ENCODE peak calls at places on chromosomes 6 and 20, in six cellular contexts. S is cardiac muscle cell, N is hepatocyte, R is AG09319, B is GM23338, F is neural crest cell. G is an unnamed sample.

GRCh38 chr6:152416652-152417051 is 220.5 kb downstream of the SYNE1 start:
- DNase-seq in R (no peak), B (no peak), S (no peak), F (no peak), N (no peak), G (no peak)

GRCh38 chr20:23314714-23315498 is 35.7 kb upstream of the NXT1 start:
- DNase-seq in F (no peak), B (no peak), R (no peak), N (no peak), S (no peak), G (no peak)

GRCh38 chr20:32582659-32583580 is 2.2 kb downstream of the NOL4L start:
- DNase-seq in R (no peak), N (peak; percentile 87), S (peak; percentile 49), B (peak; percentile 82), F (peak; percentile 65), G (no peak)

GRCh38 chr6:110352603-110353303 is 5.4 kb downstream of the METTL24 start:
- DNase-seq in F (no peak), R (no peak), S (peak; percentile 61), N (no peak), B (no peak), G (no peak)

GRCh38 chr20:61295726-61296628 is 43.9 kb downstream of the CDH4 start:
- DNase-seq in F (no peak), R (no peak), B (no peak), N (no peak), S (no peak), G (no peak)

GRCh38 chr20:50487397-50487796 is 22.8 kb upstream of the PTPN1 start:
- DNase-seq in S (no peak), R (no peak), N (no peak), B (no peak), F (no peak), G (no peak)

GRCh38 chr6:22877946-22878705 is 308.8 kb downstream of the HDGFL1 start:
- DNase-seq in N (no peak), R (peak; percentile 56), F (no peak), S (peak; percentile 92), B (peak; percentile 88), G (no peak)

GRCh38 chr20:24027229-24027628 is 38.6 kb upstream of the GGTLC1 start:
- DNase-seq in F (no peak), R (no peak), B (no peak), N (no peak), S (peak; percentile 76), G (no peak)

GRCh38 chr6:100663219-100663863 is 198.6 kb upstream of the SIM1 start:
- DNase-seq in S (peak; percentile 88), F (no peak), N (peak; percentile 8), B (no peak), R (peak; percentile 24), G (no peak)

GRCh38 chr20:17902531-17903083 is 66.0 kb downstream of the SNX5 start:
- DNase-seq in F (no peak), N (no peak), S (no peak), R (no peak), B (no peak), G (no peak)

GRCh38 chr20:22509090-22509938 is 75.1 kb downstream of the FOXA2 start:
- DNase-seq in R (no peak), S (no peak), N (no peak), B (no peak), F (no peak), G (no peak)

GRCh38 chr6:166257911-166258318 is 50.3 kb downstream of the PRR18 start:
- DNase-seq in F (no peak), N (no peak), B (no peak), R (no peak), S (no peak), G (no peak)

GRCh38 chr6:21739838-21740237 is 146.3 kb downstream of the SOX4 start:
- DNase-seq in R (no peak), N (no peak), B (peak; percentile 49), S (no peak), F (no peak), G (no peak)

GRCh38 chr6:163985710-163986109 is 571.2 kb downstream of the QKI start:
- DNase-seq in S (no peak), F (no peak), B (no peak), N (no peak), R (no peak), G (no peak)

GRCh38 chr6:46584586-46584985 is 68.0 kb downstream of the CYP39A1 start:
- DNase-seq in B (no peak), S (no peak), R (no peak), F (no peak), N (no peak), G (no peak)

GRCh38 chr6:99612551-99613397 is 6.1 kb downstream of the PRDM13 start:
- DNase-seq in B (peak; percentile 52), N (no peak), F (no peak), S (no peak), R (no peak), G (no peak)

GRCh38 chr6:133431031-133431430 is 189.9 kb downstream of the EYA4 start:
- DNase-seq in N (no peak), B (peak; percentile 41), F (no peak), R (no peak), S (no peak), G (no peak)

GRCh38 chr20:2918096-2919049 is 45.1 kb downstream of the PTPRA start:
- DNase-seq in S (no peak), R (no peak), F (no peak), N (no peak), B (no peak), G (no peak)

GRCh38 chr20:13723015-13723414 is 61.7 kb downstream of the ESF1 start:
- DNase-seq in B (no peak), S (peak; percentile 26), R (no peak), F (no peak), N (no peak), G (no peak)
- TF ChIP-seq CTCF in B (no peak), S (no peak), R (no peak), F (no peak), N (no peak), G (no peak)

DNA sequence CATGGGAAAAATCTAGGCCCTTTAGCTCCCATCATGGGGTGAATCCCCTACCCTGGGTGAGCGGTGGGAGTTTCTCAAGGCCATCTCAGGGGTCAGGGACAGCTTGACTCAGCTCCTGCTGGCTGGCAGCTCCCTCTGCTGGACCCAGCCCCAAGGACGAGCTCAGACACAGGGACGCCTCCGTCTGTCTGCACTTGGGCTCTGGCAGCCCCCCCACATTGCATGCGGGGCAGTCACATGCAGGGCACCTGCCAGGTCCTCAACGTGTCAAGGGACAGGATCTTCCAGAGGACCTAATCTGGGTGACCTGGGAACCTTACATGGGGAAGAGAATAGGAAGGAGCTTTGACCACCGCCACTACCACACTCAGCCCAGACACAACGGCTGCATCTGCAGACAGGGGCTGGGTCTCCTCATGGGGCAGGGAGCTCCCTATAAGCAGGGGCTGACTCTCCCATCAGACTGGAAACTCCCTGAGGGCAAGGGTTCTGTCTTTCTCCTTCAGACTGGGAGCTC is 173.4 kb downstream of the MRPL14 start:
- DNase-seq in F (no peak), B (peak; percentile 73), R (no peak), S (peak; percentile 37), N (peak; percentile 41), G (no peak)
- TF ChIP-seq CTCF in F (peak; percentile 38), B (peak; percentile 50), R (peak; percentile 44), S (peak; percentile 49), N (peak; percentile 45), G (peak; percentile 41)

DNA sequence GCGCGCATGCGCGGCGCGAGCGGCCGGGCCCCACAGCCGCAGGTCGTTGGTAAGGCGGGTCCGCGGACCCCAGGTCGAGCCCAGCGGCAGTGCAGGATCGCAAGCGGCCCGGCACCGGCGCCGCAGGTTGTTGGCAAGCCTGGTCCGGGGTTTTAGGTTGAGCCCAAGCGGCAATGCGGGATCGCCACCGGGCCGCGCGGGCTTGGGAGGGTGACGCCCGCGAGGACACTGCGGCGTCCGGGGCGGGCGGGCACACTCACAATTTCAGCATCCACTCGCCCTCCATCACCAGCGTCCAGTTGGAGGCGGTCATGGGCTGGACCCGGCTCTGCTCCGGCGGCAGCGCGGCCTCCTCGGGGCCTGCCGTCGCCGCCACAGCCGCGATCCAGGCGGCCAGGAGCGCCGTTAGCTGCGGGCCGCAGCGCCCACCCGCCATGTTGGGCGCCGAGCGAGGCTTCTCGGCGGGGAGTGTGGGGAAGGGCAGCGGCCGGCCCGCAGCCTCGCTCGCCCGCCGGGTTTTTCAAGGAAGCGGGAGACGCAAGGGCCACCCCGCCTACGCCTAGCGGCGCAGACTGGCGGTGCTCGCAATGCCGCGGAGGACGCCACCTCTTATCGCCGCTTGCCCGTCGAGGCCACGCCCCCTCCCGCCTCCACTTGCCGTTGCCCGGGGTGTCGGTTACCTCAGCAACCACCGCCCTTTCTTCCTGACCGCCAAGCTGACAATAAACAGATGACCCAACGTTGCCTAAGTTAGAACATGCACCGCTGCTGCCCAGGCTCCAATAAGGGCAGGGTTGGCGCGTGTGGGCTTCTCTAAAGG is at the start of gene TMX4:
- DNase-seq in R (peak; percentile 90), S (peak; percentile 99), F (peak; percentile 95), N (peak; percentile 97), B (peak; percentile 96), G (peak; percentile 88)
- TF ChIP-seq CTCF in R (peak; percentile 15), S (peak; percentile 38), F (peak; percentile 58), N (peak; percentile 39), B (no peak), G (peak; percentile 34)

DNA sequence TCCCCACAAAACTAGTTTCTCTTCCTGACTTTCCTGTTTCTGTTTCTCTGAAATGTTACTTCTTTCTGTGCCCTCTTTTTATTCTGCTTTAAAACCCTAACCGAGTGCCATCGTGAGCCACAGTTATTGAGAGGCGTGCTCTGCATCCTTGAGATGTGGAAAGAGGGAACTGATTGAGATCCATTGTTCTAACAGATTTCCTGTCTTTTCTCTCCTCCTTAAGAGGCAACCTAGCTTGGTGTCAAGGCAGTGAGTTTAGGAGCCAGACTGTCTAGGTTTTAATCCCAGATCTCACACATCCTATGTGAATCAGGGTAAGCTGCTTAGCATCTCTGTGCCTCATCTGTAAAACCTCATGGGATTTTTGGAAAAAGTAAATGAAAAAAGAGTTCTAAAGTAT is 57.5 kb downstream of the SNX9 start:
- DNase-seq in F (no peak), R (no peak), N (no peak), B (no peak), S (no peak), G (no peak)
- TF ChIP-seq CTCF in F (no peak), R (no peak), N (no peak), B (no peak), S (no peak), G (no peak)

GRCh38 chr20:55353206-55353605 is 652.1 kb downstream of the CBLN4 start:
- DNase-seq in F (no peak), B (no peak), R (no peak), N (no peak), S (no peak), G (no peak)
- TF ChIP-seq CTCF in F (no peak), B (no peak), R (no peak), N (no peak), S (no peak), G (no peak)

GRCh38 chr20:62576815-62577214 is 65.5 kb upstream of the SLCO4A1 start:
- DNase-seq in S (peak; percentile 37), F (no peak), N (peak; percentile 70), R (no peak), B (peak; percentile 69), G (no peak)
- TF ChIP-seq CTCF in S (no peak), F (no peak), N (no peak), R (no peak), B (no peak), G (no peak)

GRCh38 chr6:137845460-137845859 is 21.6 kb upstream of the TNFAIP3 start:
- DNase-seq in F (no peak), N (no peak), R (no peak), B (no peak), S (no peak), G (no peak)
- TF ChIP-seq CTCF in F (no peak), N (peak; percentile 10), R (no peak), B (no peak), S (peak; percentile 8), G (peak; percentile 16)